ENCODE peak calls at places on chromosomes 16 and 17, in six cellular contexts. One of them, this sample, is unnamed.

GRCh38 chr17:50511058-50511457 is 2.8 kb downstream of the MYCBPAP start:
- DNase-seq in NCI-H1105: no peak
- DNase-seq in activated T-helper 1 cell treated with anti-CD3 and anti-CD28 coated beads, Interleukin-12 subunit alpha, Interleukin-12 subunit beta, Interleukin-2, Interleukin-4 antibody, amounts not matched to agents 30 ng/mL and 10 ng/mL and 1 ng/mL, durations not matched to agents 14 hours and 24 hours and 36 hours: peak; percentile 69
- DNase-seq in C1 segment of cervical spinal cord: no peak
- DNase-seq in NCI-H2029 treated with DMSO at 0.1 percent for 48 hours: no peak
- DNase-seq in upper lobe of right lung: no peak
- DNase-seq in this sample: no peak

GRCh38 chr16:31476305-31477219 is 4.6 kb downstream of the TGFB1I1 start:
- DNase-seq in NCI-H1105: no peak
- DNase-seq in activated T-helper 1 cell treated with anti-CD3 and anti-CD28 coated beads, Interleukin-12 subunit alpha, Interleukin-12 subunit beta, Interleukin-2, Interleukin-4 antibody, amounts not matched to agents 30 ng/mL and 10 ng/mL and 1 ng/mL, durations not matched to agents 14 hours and 24 hours and 36 hours: peak; percentile 70
- DNase-seq in C1 segment of cervical spinal cord: no peak
- DNase-seq in NCI-H2029 treated with DMSO at 0.1 percent for 48 hours: no peak
- DNase-seq in upper lobe of right lung: peak; percentile 96
- DNase-seq in this sample: no peak

GRCh38 chr17:1977583-1978395 is 47.3 kb downstream of the RTN4RL1 start:
- DNase-seq in activated T-helper 1 cell treated with anti-CD3 and anti-CD28 coated beads, Interleukin-12 subunit alpha, Interleukin-12 subunit beta, Interleukin-2, Interleukin-4 antibody, amounts not matched to agents 30 ng/mL and 10 ng/mL and 1 ng/mL, durations not matched to agents 14 hours and 24 hours and 36 hours: no peak
- DNase-seq in upper lobe of right lung: no peak
- DNase-seq in NCI-H2029 treated with DMSO at 0.1 percent for 48 hours: no peak
- DNase-seq in NCI-H1105: no peak
- DNase-seq in C1 segment of cervical spinal cord: peak; percentile 67
- DNase-seq in this sample: no peak

GRCh38 chr16:17038415-17038814 is 432.3 kb downstream of the XYLT1 start:
- DNase-seq in upper lobe of right lung: no peak
- DNase-seq in C1 segment of cervical spinal cord: no peak
- DNase-seq in activated T-helper 1 cell treated with anti-CD3 and anti-CD28 coated beads, Interleukin-12 subunit alpha, Interleukin-12 subunit beta, Interleukin-2, Interleukin-4 antibody, amounts not matched to agents 30 ng/mL and 10 ng/mL and 1 ng/mL, durations not matched to agents 14 hours and 24 hours and 36 hours: no peak
- DNase-seq in NCI-H2029 treated with DMSO at 0.1 percent for 48 hours: no peak
- DNase-seq in NCI-H1105: no peak
- DNase-seq in this sample: no peak

GRCh38 chr17:19753661-19754463 is 5.8 kb upstream of the ALDH3A1 start:
- DNase-seq in upper lobe of right lung: peak; percentile 82
- DNase-seq in NCI-H1105: peak; percentile 49
- DNase-seq in NCI-H2029 treated with DMSO at 0.1 percent for 48 hours: no peak
- DNase-seq in activated T-helper 1 cell treated with anti-CD3 and anti-CD28 coated beads, Interleukin-12 subunit alpha, Interleukin-12 subunit beta, Interleukin-2, Interleukin-4 antibody, amounts not matched to agents 30 ng/mL and 10 ng/mL and 1 ng/mL, durations not matched to agents 14 hours and 24 hours and 36 hours: no peak
- DNase-seq in C1 segment of cervical spinal cord: peak; percentile 36
- DNase-seq in this sample: no peak

GRCh38 chr16:25066747-25067631 is 44.6 kb upstream of the LCMT1 start:
- DNase-seq in C1 segment of cervical spinal cord: peak; percentile 56
- DNase-seq in NCI-H2029 treated with DMSO at 0.1 percent for 48 hours: peak; percentile 22
- DNase-seq in upper lobe of right lung: peak; percentile 92
- DNase-seq in activated T-helper 1 cell treated with anti-CD3 and anti-CD28 coated beads, Interleukin-12 subunit alpha, Interleukin-12 subunit beta, Interleukin-2, Interleukin-4 antibody, amounts not matched to agents 30 ng/mL and 10 ng/mL and 1 ng/mL, durations not matched to agents 14 hours and 24 hours and 36 hours: peak; percentile 80
- DNase-seq in NCI-H1105: peak; percentile 60
- DNase-seq in this sample: peak; percentile 31

GRCh38 chr17:78585231-78585630 is 8.0 kb upstream of the DNAH17 start:
- DNase-seq in activated T-helper 1 cell treated with anti-CD3 and anti-CD28 coated beads, Interleukin-12 subunit alpha, Interleukin-12 subunit beta, Interleukin-2, Interleukin-4 antibody, amounts not matched to agents 30 ng/mL and 10 ng/mL and 1 ng/mL, durations not matched to agents 14 hours and 24 hours and 36 hours: no peak
- DNase-seq in upper lobe of right lung: no peak
- DNase-seq in NCI-H2029 treated with DMSO at 0.1 percent for 48 hours: peak; percentile 14
- DNase-seq in NCI-H1105: no peak
- DNase-seq in C1 segment of cervical spinal cord: no peak
- DNase-seq in this sample: no peak

GRCh38 chr17:78140169-78141051 is 5.8 kb upstream of the C17orf99 start:
- DNase-seq in NCI-H1105: peak; percentile 82
- DNase-seq in activated T-helper 1 cell treated with anti-CD3 and anti-CD28 coated beads, Interleukin-12 subunit alpha, Interleukin-12 subunit beta, Interleukin-2, Interleukin-4 antibody, amounts not matched to agents 30 ng/mL and 10 ng/mL and 1 ng/mL, durations not matched to agents 14 hours and 24 hours and 36 hours: peak; percentile 96
- DNase-seq in C1 segment of cervical spinal cord: no peak
- DNase-seq in NCI-H2029 treated with DMSO at 0.1 percent for 48 hours: peak; percentile 61
- DNase-seq in upper lobe of right lung: peak; percentile 99
- DNase-seq in this sample: peak; percentile 99

GRCh38 chr17:28173071-28173561 is 130.6 kb downstream of the NLK start:
- DNase-seq in C1 segment of cervical spinal cord: no peak
- DNase-seq in upper lobe of right lung: no peak
- DNase-seq in activated T-helper 1 cell treated with anti-CD3 and anti-CD28 coated beads, Interleukin-12 subunit alpha, Interleukin-12 subunit beta, Interleukin-2, Interleukin-4 antibody, amounts not matched to agents 30 ng/mL and 10 ng/mL and 1 ng/mL, durations not matched to agents 14 hours and 24 hours and 36 hours: no peak
- DNase-seq in NCI-H2029 treated with DMSO at 0.1 percent for 48 hours: peak; percentile 2
- DNase-seq in NCI-H1105: no peak
- DNase-seq in this sample: peak; percentile 60

GRCh38 chr17:66351053-66351452 is 48.6 kb downstream of the PRKCA start:
- DNase-seq in C1 segment of cervical spinal cord: no peak
- DNase-seq in NCI-H2029 treated with DMSO at 0.1 percent for 48 hours: peak; percentile 8
- DNase-seq in upper lobe of right lung: peak; percentile 87
- DNase-seq in NCI-H1105: no peak
- DNase-seq in activated T-helper 1 cell treated with anti-CD3 and anti-CD28 coated beads, Interleukin-12 subunit alpha, Interleukin-12 subunit beta, Interleukin-2, Interleukin-4 antibody, amounts not matched to agents 30 ng/mL and 10 ng/mL and 1 ng/mL, durations not matched to agents 14 hours and 24 hours and 36 hours: no peak
- DNase-seq in this sample: no peak

GRCh38 chr17:64150237-64151015 is 20.5 kb upstream of the ERN1 start:
- DNase-seq in activated T-helper 1 cell treated with anti-CD3 and anti-CD28 coated beads, Interleukin-12 subunit alpha, Interleukin-12 subunit beta, Interleukin-2, Interleukin-4 antibody, amounts not matched to agents 30 ng/mL and 10 ng/mL and 1 ng/mL, durations not matched to agents 14 hours and 24 hours and 36 hours: no peak
- DNase-seq in upper lobe of right lung: peak; percentile 81
- DNase-seq in C1 segment of cervical spinal cord: no peak
- DNase-seq in NCI-H1105: no peak
- DNase-seq in NCI-H2029 treated with DMSO at 0.1 percent for 48 hours: no peak
- DNase-seq in this sample: no peak